ENCODE peak calls at places on chromosome 10, in seven cellular contexts. One of them, this sample, is unnamed.

GRCh38 chr10:119677126-119677525 is 25.9 kb downstream of the BAG3 start:
- DNase-seq in H7: no peak
- DNase-seq in GM23248: no peak
- DNase-seq in astrocyte of the spinal cord: no peak
- DNase-seq in fibroblast of lung: no peak
- DNase-seq in GM12864: no peak
- DNase-seq in lower leg skin: no peak
- DNase-seq in this sample: no peak

GRCh38 chr10:932589-932988 is 1.1 kb upstream of the LARP4B start:
- DNase-seq in astrocyte of the spinal cord: no peak
- DNase-seq in fibroblast of lung: no peak
- DNase-seq in GM23248: no peak
- DNase-seq in H7: peak; percentile 65
- DNase-seq in GM12864: no peak
- DNase-seq in lower leg skin: no peak
- DNase-seq in this sample: no peak

GRCh38 chr10:46299531-46300366 is 13.0 kb downstream of the ANTXRL start:
- DNase-seq in H7: no peak
- DNase-seq in GM23248: no peak
- DNase-seq in GM12864: no peak
- DNase-seq in astrocyte of the spinal cord: no peak
- DNase-seq in lower leg skin: no peak
- DNase-seq in fibroblast of lung: no peak
- DNase-seq in this sample: no peak

GRCh38 chr10:14605231-14605925 is 169.3 kb downstream of the FAM107B start:
- DNase-seq in GM12864: peak; percentile 75
- DNase-seq in fibroblast of lung: peak; percentile 36
- DNase-seq in H7: no peak
- DNase-seq in astrocyte of the spinal cord: peak; percentile 39
- DNase-seq in lower leg skin: no peak
- DNase-seq in GM23248: peak; percentile 88
- DNase-seq in this sample: no peak

GRCh38 chr10:76839276-76839675 is 798.3 kb downstream of the KCNMA1 start:
- DNase-seq in lower leg skin: no peak
- DNase-seq in astrocyte of the spinal cord: no peak
- DNase-seq in H7: no peak
- DNase-seq in GM12864: no peak
- DNase-seq in fibroblast of lung: peak; percentile 15
- DNase-seq in GM23248: peak; percentile 7
- DNase-seq in this sample: no peak

GRCh38 chr10:76037531-76037930 is 606.1 kb downstream of the LRMDA start:
- DNase-seq in lower leg skin: no peak
- DNase-seq in GM12864: no peak
- DNase-seq in astrocyte of the spinal cord: no peak
- DNase-seq in H7: no peak
- DNase-seq in GM23248: peak; percentile 54
- DNase-seq in fibroblast of lung: no peak
- DNase-seq in this sample: no peak

GRCh38 chr10:92452313-92452712 is 121.6 kb downstream of the IDE start:
- DNase-seq in H7: no peak
- DNase-seq in fibroblast of lung: no peak
- DNase-seq in GM23248: no peak
- DNase-seq in lower leg skin: no peak
- DNase-seq in astrocyte of the spinal cord: no peak
- DNase-seq in GM12864: no peak
- DNase-seq in this sample: no peak

GRCh38 chr10:70455213-70455630 is 13.7 kb upstream of the NODAL start:
- DNase-seq in lower leg skin: no peak
- DNase-seq in H7: peak; percentile 91
- DNase-seq in GM12864: no peak
- DNase-seq in GM23248: no peak
- DNase-seq in fibroblast of lung: no peak
- DNase-seq in astrocyte of the spinal cord: no peak
- DNase-seq in this sample: no peak

GRCh38 chr10:46247808-46248569 is 38.8 kb upstream of the ANTXRL start:
- DNase-seq in GM12864: no peak
- DNase-seq in GM23248: no peak
- DNase-seq in astrocyte of the spinal cord: no peak
- DNase-seq in fibroblast of lung: no peak
- DNase-seq in H7: no peak
- DNase-seq in lower leg skin: no peak
- DNase-seq in this sample: no peak

GRCh38 chr10:101558206-101558605 is 29.9 kb downstream of the POLL start:
- DNase-seq in GM23248: no peak
- DNase-seq in lower leg skin: peak; percentile 28
- DNase-seq in astrocyte of the spinal cord: no peak
- DNase-seq in fibroblast of lung: no peak
- DNase-seq in H7: peak; percentile 44
- DNase-seq in GM12864: no peak
- DNase-seq in this sample: no peak

GRCh38 chr10:71203124-71203523 is 9.2 kb upstream of the UNC5B start:
- DNase-seq in lower leg skin: no peak
- DNase-seq in astrocyte of the spinal cord: no peak
- DNase-seq in fibroblast of lung: no peak
- DNase-seq in GM23248: no peak
- DNase-seq in H7: no peak
- DNase-seq in GM12864: no peak
- DNase-seq in this sample: no peak

GRCh38 chr10:17835688-17836087 is 26.5 kb downstream of the MRC1 start:
- DNase-seq in GM23248: peak; percentile 95
- DNase-seq in H7: no peak
- DNase-seq in astrocyte of the spinal cord: peak; percentile 78
- DNase-seq in GM12864: no peak
- DNase-seq in fibroblast of lung: peak; percentile 56
- DNase-seq in lower leg skin: no peak
- DNase-seq in this sample: peak; percentile 41

GRCh38 chr10:76318171-76318570 is 886.7 kb downstream of the LRMDA start:
- DNase-seq in GM23248: no peak
- DNase-seq in lower leg skin: no peak
- DNase-seq in astrocyte of the spinal cord: no peak
- DNase-seq in H7: peak; percentile 14
- DNase-seq in fibroblast of lung: no peak
- DNase-seq in GM12864: no peak
- DNase-seq in this sample: no peak

GRCh38 chr10:12835709-12836108 is 165.8 kb downstream of the CCDC3 start:
- DNase-seq in GM12864: no peak
- DNase-seq in lower leg skin: no peak
- DNase-seq in GM23248: no peak
- DNase-seq in H7: no peak
- DNase-seq in fibroblast of lung: no peak
- DNase-seq in astrocyte of the spinal cord: peak; percentile 62
- DNase-seq in this sample: no peak

GRCh38 chr10:77505431-77506334 is 131.9 kb downstream of the KCNMA1 start:
- DNase-seq in astrocyte of the spinal cord: peak; percentile 93
- DNase-seq in fibroblast of lung: peak; percentile 85
- DNase-seq in GM12864: no peak
- DNase-seq in lower leg skin: no peak
- DNase-seq in H7: no peak
- DNase-seq in GM23248: peak; percentile 94
- DNase-seq in this sample: peak; percentile 74

GRCh38 chr10:11858093-11858492 is 34.9 kb downstream of the PROSER2 start:
- DNase-seq in H7: no peak
- DNase-seq in fibroblast of lung: no peak
- DNase-seq in GM12864: no peak
- DNase-seq in lower leg skin: no peak
- DNase-seq in GM23248: no peak
- DNase-seq in astrocyte of the spinal cord: no peak
- DNase-seq in this sample: no peak

GRCh38 chr10:102819054-102819453 is 18.2 kb downstream of the CYP17A1 start:
- DNase-seq in H7: no peak
- DNase-seq in astrocyte of the spinal cord: no peak
- DNase-seq in GM12864: no peak
- DNase-seq in GM23248: no peak
- DNase-seq in fibroblast of lung: no peak
- DNase-seq in lower leg skin: peak; percentile 66
- DNase-seq in this sample: no peak

GRCh38 chr10:15325243-15326002 is 45.7 kb downstream of the FAM171A1 start:
- DNase-seq in fibroblast of lung: peak; percentile 77
- DNase-seq in lower leg skin: no peak
- DNase-seq in H7: no peak
- DNase-seq in GM12864: no peak
- DNase-seq in GM23248: peak; percentile 70
- DNase-seq in astrocyte of the spinal cord: peak; percentile 75
- DNase-seq in this sample: peak; percentile 58

DNA sequence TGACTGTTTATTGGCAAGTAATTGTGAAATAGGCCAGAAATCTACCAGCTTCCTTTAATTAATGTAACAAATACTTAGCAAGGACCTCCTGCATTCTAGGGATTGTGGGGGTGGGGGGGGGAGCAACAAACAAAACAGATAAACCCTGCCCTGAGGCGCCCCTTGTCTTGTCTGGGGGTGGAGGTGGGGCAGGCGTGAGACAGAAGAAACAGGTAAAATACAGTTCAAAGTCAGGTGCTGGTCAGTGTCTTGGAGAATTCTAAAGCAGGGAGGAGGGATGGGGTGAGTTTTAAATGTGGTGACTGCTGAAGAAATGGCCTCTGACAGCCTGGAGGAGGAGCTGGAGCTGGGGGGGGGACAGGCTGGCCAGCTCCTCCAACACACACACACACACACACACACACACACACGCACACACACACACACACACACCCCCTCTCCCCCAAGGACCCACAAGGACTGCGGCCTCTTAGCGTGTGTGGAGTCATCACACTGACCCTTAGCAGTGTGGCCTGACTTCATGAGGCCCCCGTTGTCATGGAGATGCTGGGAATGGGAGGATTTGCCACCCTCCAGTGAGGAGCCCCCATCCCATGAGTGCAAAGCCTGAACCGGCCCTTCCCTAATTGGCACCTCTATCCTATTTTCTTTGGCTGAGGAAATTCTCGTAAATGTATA is 190.4 kb downstream of the MGMT start:
- DNase-seq in astrocyte of the spinal cord: no peak
- DNase-seq in GM12864: no peak
- DNase-seq in lower leg skin: no peak
- DNase-seq in H7: no peak
- DNase-seq in fibroblast of lung: no peak
- DNase-seq in GM23248: no peak
- DNase-seq in this sample: no peak
- H3K4me3 ChIP-seq in astrocyte of the spinal cord: no peak overlapping the region
- H3K4me3 ChIP-seq in GM12864: no peak overlapping the region
- H3K4me3 ChIP-seq in lower leg skin: no peak overlapping the region
- H3K4me3 ChIP-seq in H7: no peak overlapping the region
- H3K4me3 ChIP-seq in fibroblast of lung: no peak overlapping the region
- H3K4me3 ChIP-seq in GM23248: no peak overlapping the region
- H3K4me3 ChIP-seq in this sample: no peak overlapping the region

DNA sequence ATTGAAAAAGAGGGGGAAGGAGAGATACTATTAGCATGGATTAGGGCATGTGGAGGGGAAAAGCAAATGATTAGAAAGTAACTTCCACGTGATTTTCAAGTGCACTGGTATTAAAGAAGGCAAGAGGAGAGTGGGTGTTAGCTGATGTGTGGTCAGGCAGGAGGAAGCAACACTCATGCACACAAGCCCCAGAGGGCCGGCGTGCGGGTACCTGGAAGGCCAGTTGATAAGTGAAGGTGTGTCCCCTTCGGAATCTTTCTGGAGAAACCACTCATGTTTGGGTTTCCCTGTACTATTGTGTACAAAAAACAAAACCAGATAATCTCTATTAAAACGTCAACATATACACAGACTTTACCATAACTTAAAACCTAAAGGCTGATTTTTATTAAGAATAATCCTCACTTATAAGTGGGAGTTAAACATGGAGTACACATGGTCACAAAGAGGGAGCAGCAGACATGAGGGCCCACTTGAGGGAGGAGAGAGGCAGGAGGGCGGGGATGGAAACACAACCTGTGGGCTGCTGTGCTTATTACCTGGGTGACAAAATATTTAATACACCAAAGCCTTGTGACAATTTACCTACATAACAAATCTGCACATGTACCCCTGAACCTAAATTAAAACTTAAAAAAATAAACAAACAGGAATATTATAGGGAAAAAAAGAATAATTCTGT is 98.9 kb downstream of the SVIL start:
- DNase-seq in lower leg skin: no peak
- DNase-seq in GM23248: no peak
- DNase-seq in astrocyte of the spinal cord: no peak
- DNase-seq in H7: peak; percentile 32
- DNase-seq in fibroblast of lung: no peak
- DNase-seq in GM12864: no peak
- DNase-seq in this sample: no peak
- H3K4me3 ChIP-seq in lower leg skin: no peak overlapping the region
- H3K4me3 ChIP-seq in GM23248: peak overlapping the region; percentile 70
- H3K4me3 ChIP-seq in astrocyte of the spinal cord: no peak overlapping the region
- H3K4me3 ChIP-seq in H7: no peak overlapping the region
- H3K4me3 ChIP-seq in fibroblast of lung: peak overlapping the region; percentile 13
- H3K4me3 ChIP-seq in GM12864: no peak overlapping the region
- H3K4me3 ChIP-seq in this sample: peak overlapping the region; percentile 19

DNA sequence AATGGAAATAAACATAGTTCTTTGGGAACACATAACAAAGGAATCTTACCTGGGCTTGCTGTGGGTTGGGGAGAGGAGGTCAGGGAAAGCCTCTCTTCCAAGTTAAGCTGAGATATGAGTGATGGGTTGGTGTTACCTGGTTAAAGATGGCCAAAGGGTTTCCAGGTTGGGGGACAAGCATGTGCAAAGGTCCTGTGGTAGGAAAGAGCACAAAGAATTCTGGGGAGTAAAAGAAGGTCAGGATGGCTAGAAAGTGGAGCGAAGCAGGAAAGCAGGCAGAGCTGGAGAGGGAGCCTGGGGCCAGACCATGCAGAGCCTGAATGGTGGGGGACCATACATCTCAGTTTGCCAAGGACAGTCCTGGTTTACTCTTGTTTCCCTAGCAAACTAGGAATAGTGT is 133.2 kb downstream of the CFAP58 start:
- DNase-seq in lower leg skin: no peak
- DNase-seq in fibroblast of lung: no peak
- DNase-seq in H7: no peak
- DNase-seq in astrocyte of the spinal cord: no peak
- DNase-seq in GM12864: no peak
- DNase-seq in GM23248: no peak
- DNase-seq in this sample: no peak
- H3K4me3 ChIP-seq in lower leg skin: no peak overlapping the region
- H3K4me3 ChIP-seq in fibroblast of lung: no peak overlapping the region
- H3K4me3 ChIP-seq in H7: no peak overlapping the region
- H3K4me3 ChIP-seq in astrocyte of the spinal cord: no peak overlapping the region
- H3K4me3 ChIP-seq in GM12864: no peak overlapping the region
- H3K4me3 ChIP-seq in GM23248: no peak overlapping the region
- H3K4me3 ChIP-seq in this sample: no peak overlapping the region

GRCh38 chr10:3452683-3453388 is 280.3 kb upstream of the PITRM1 start:
- DNase-seq in GM23248: peak; percentile 88
- DNase-seq in lower leg skin: no peak
- DNase-seq in H7: no peak
- DNase-seq in astrocyte of the spinal cord: peak; percentile 93
- DNase-seq in fibroblast of lung: peak; percentile 96
- DNase-seq in GM12864: no peak
- DNase-seq in this sample: peak; percentile 93

GRCh38 chr10:3452234-3452633 is 279.7 kb upstream of the PITRM1 start:
- DNase-seq in fibroblast of lung: peak; percentile 98
- DNase-seq in lower leg skin: no peak
- DNase-seq in GM23248: peak; percentile 90
- DNase-seq in astrocyte of the spinal cord: peak; percentile 98
- DNase-seq in GM12864: no peak
- DNase-seq in H7: peak; percentile 37
- DNase-seq in this sample: peak; percentile 92

GRCh38 chr10:3455385-3456334 is 283.1 kb upstream of the PITRM1 start:
- DNase-seq in astrocyte of the spinal cord: peak; percentile 60
- DNase-seq in fibroblast of lung: no peak
- DNase-seq in lower leg skin: no peak
- DNase-seq in H7: no peak
- DNase-seq in GM23248: no peak
- DNase-seq in GM12864: no peak
- DNase-seq in this sample: no peak

GRCh38 chr10:3446233-3446632 is 273.7 kb upstream of the PITRM1 start:
- DNase-seq in lower leg skin: no peak
- DNase-seq in astrocyte of the spinal cord: no peak
- DNase-seq in fibroblast of lung: no peak
- DNase-seq in GM12864: no peak
- DNase-seq in GM23248: no peak
- DNase-seq in H7: no peak
- DNase-seq in this sample: no peak

GRCh38 chr10:3451516-3452185 is 279.1 kb upstream of the PITRM1 start:
- DNase-seq in GM12864: no peak
- DNase-seq in H7: no peak
- DNase-seq in astrocyte of the spinal cord: no peak
- DNase-seq in fibroblast of lung: no peak
- DNase-seq in GM23248: peak; percentile 62
- DNase-seq in lower leg skin: no peak
- DNase-seq in this sample: no peak
- H3K4me3 ChIP-seq in GM12864: no peak overlapping the region
- H3K4me3 ChIP-seq in H7: no peak overlapping the region
- H3K4me3 ChIP-seq in astrocyte of the spinal cord: no peak overlapping the region
- H3K4me3 ChIP-seq in fibroblast of lung: peak overlapping the region; percentile 22
- H3K4me3 ChIP-seq in GM23248: peak overlapping the region; percentile 63
- H3K4me3 ChIP-seq in lower leg skin: no peak overlapping the region
- H3K4me3 ChIP-seq in this sample: peak overlapping the region; percentile 5